ENCODE peak calls at places on chromosomes 6 and 20, in seven cellular contexts. O is head of caudate nucleus; R is astrocyte of the cerebellum; E is stimulated activated CD4-positive, alpha-beta T cell treated with anti-CD3 and anti-CD28 coated beads, Interleukin-4, amount 100 ng/mL, for 48 hours; P is stimulated activated naive B cell treated with anti-CD40 and anti-IgM and Interleukin-4, amounts not matched to agents 10 μg/mL and 1 μg/mL and 100 μg/mL, for 72 hours; C is cardiac septum; V is occipital lobe. H is an unnamed sample.

GRCh38 chr6:37785002-37785687 is 34.4 kb upstream of the ZFAND3 start:
- DNase-seq in O (no peak), R (no peak), E (no peak), P (no peak), C (no peak), V (no peak), H (no peak)

GRCh38 chr6:90714319-90714718 is 127.4 kb upstream of the MAP3K7 start:
- DNase-seq in O (no peak), R (no peak), E (no peak), P (no peak), C (no peak), V (no peak), H (no peak)

GRCh38 chr6:43293698-43294097 is 4.4 kb upstream of the SLC22A7 start:
- DNase-seq in O (no peak), R (no peak), E (no peak), P (no peak), C (no peak), V (no peak), H (no peak)

GRCh38 chr20:55054443-55054842 is 579.0 kb downstream of the DOK5 start:
- DNase-seq in O (no peak), R (no peak), E (no peak), P (no peak), C (no peak), V (no peak), H (no peak)

GRCh38 chr6:32222333-32223230 is 1.3 kb downstream of the NOTCH4 start:
- DNase-seq in O (no peak), R (no peak), E (no peak), P (no peak), C (no peak), V (no peak), H (no peak)

GRCh38 chr20:31861346-31862156 is 8.8 kb downstream of the DUSP15 start:
- DNase-seq in O (peak), R (no peak), E (peak), P (peak), C (no peak), V (no peak), H (peak)

GRCh38 chr6:62150048-62150663 is 135.9 kb downstream of the KHDRBS2 start:
- DNase-seq in O (peak), R (peak), E (no peak), P (peak), C (no peak), V (no peak), H (peak)

GRCh38 chr20:46435146-46435545 is 28.7 kb upstream of the ELMO2 start:
- DNase-seq in O (no peak), R (no peak), E (no peak), P (no peak), C (no peak), V (no peak), H (no peak)

GRCh38 chr6:167932468-167933276 is 64.8 kb upstream of the KIF25 start:
- DNase-seq in O (no peak), R (no peak), E (no peak), P (no peak), C (no peak), V (no peak), H (no peak)